ENCODE peak calls at places on chromosomes 4 and X, in nine cellular contexts. E is pancreas, G is GM23248, S is ecto neural progenitor cell, C is glutamatergic neuron, D is AG08396, F is ureter, U is SJSA1, N is EH. H is an unnamed sample.

GRCh38 chr4:74426101-74426500 is 18.8 kb upstream of the AREG start:
- DNase-seq in S (no peak), G (peak), U (peak), F (no peak), N (peak), C (no peak), D (no peak), E (no peak), H (peak)

GRCh38 chr4:144499777-144500176 is 146.2 kb upstream of the HHIP start:
- DNase-seq in U (no peak), F (no peak), E (no peak), D (no peak), G (no peak), N (no peak), C (no peak), S (no peak), H (no peak)

GRCh38 chr4:183960021-183960420 is 54.9 kb downstream of the STOX2 start:
- DNase-seq in D (peak), C (peak), E (peak), G (peak), N (peak), U (no peak), S (peak), F (peak), H (peak)

GRCh38 chrX:18146954-18147353 is 73.7 kb downstream of the BEND2 start:
- DNase-seq in D (no peak), F (no peak), U (no peak), E (no peak), N (peak), C (no peak), G (peak), S (no peak), H (peak)

GRCh38 chr4:3530663-3531254 is 1.5 kb downstream of the LRPAP1 start:
- DNase-seq in S (peak), C (no peak), E (no peak), D (no peak), F (no peak), U (no peak), N (no peak), G (no peak), H (no peak)

GRCh38 chr4:41619161-41619560 is 81.2 kb downstream of the LIMCH1 start:
- DNase-seq in D (no peak), C (no peak), F (no peak), S (no peak), E (no peak), U (no peak), N (no peak), G (no peak), H (no peak)

GRCh38 chrX:45807572-45808425 is 607.1 kb upstream of the DIPK2B start:
- DNase-seq in C (no peak), E (no peak), U (peak), N (peak), F (no peak), D (no peak), S (no peak), G (peak), H (peak)

GRCh38 chrX:153336128-153336894 is 2.4 kb downstream of the ZNF275 start:
- DNase-seq in N (no peak), U (no peak), C (no peak), D (no peak), E (no peak), G (peak), F (no peak), S (peak), H (no peak)

GRCh38 chr4:54230479-54231418 is 1.7 kb downstream of the PDGFRA start:
- DNase-seq in G (peak), S (peak), U (peak), C (peak), F (no peak), E (no peak), D (peak), N (peak), H (peak)

GRCh38 chrX:97295954-97296353 is 412.2 kb downstream of the RPA4 start:
- DNase-seq in F (no peak), C (no peak), S (no peak), U (no peak), E (no peak), D (no peak), N (no peak), G (no peak), H (no peak)

GRCh38 chrX:12949205-12949926 is 25.5 kb upstream of the TMSB4X start:
- DNase-seq in S (no peak), C (no peak), F (no peak), G (peak), N (peak), U (no peak), D (no peak), E (no peak), H (peak)

GRCh38 chr4:175560628-175561027 is 251.4 kb downstream of the GPM6A start:
- DNase-seq in D (no peak), N (peak), U (no peak), F (no peak), C (no peak), S (no peak), E (no peak), G (peak), H (peak)

GRCh38 chrX:21490341-21490740 is 116.1 kb downstream of the CNKSR2 start:
- DNase-seq in G (no peak), C (no peak), N (no peak), D (no peak), E (no peak), S (no peak), F (no peak), U (no peak), H (no peak)

GRCh38 chr4:57147335-57148060 is 37.3 kb upstream of the IGFBP7 start:
- DNase-seq in D (no peak), G (peak), C (no peak), U (no peak), E (no peak), F (no peak), S (no peak), N (peak), H (peak)

GRCh38 chr4:38266616-38267015 is 306.4 kb downstream of the PTTG2 start:
- DNase-seq in F (no peak), G (peak), N (peak), U (no peak), E (no peak), S (no peak), D (peak), C (no peak), H (peak)

GRCh38 chr4:102322736-102323135 is 22.5 kb downstream of the SLC39A8 start:
- DNase-seq in S (no peak), N (no peak), F (no peak), C (no peak), D (no peak), U (no peak), G (no peak), E (no peak), H (no peak)

GRCh38 chr4:185269286-185269685 is 59.9 kb downstream of the SNX25 start:
- DNase-seq in S (no peak), E (no peak), U (no peak), C (no peak), N (peak), D (no peak), G (no peak), F (no peak), H (no peak)

GRCh38 chrX:103656623-103657022 is 27.8 kb downstream of the TCEAL1 start:
- DNase-seq in E (no peak), G (peak), D (peak), U (peak), F (no peak), C (no peak), N (peak), S (no peak), H (peak)

GRCh38 chrX:9562851-9563250 is 98.0 kb downstream of the TBL1X start:
- DNase-seq in D (peak), S (no peak), U (peak), G (peak), F (no peak), N (peak), E (no peak), C (no peak), H (peak)

GRCh38 chrX:135596495-135596894 is 76.0 kb downstream of the INTS6L start:
- DNase-seq in E (no peak), D (peak), U (peak), N (peak), G (peak), S (peak), C (peak), F (no peak), H (peak)

GRCh38 chr4:38832624-38833528 is 23.7 kb downstream of the TLR6 start:
- DNase-seq in C (no peak), S (no peak), F (no peak), D (no peak), N (no peak), U (no peak), G (no peak), E (no peak), H (no peak)

GRCh38 chr4:73019462-73020047 is 50.0 kb downstream of the COX18 start:
- DNase-seq in N (peak), D (peak), E (no peak), U (no peak), S (no peak), F (no peak), G (peak), C (no peak), H (peak)

GRCh38 chr4:30912098-30912719 is 192.0 kb downstream of the PCDH7 start:
- DNase-seq in G (no peak), N (peak), U (no peak), D (no peak), S (no peak), E (no peak), F (no peak), C (no peak), H (no peak)

GRCh38 chr4:48038666-48039065 is 22.1 kb downstream of the NIPAL1 start:
- DNase-seq in F (no peak), S (no peak), E (no peak), U (no peak), G (no peak), N (no peak), D (no peak), C (no peak), H (no peak)

GRCh38 chr4:109378511-109378910 is 55.1 kb upstream of the SEC24B start:
- DNase-seq in E (no peak), D (no peak), G (no peak), F (no peak), S (no peak), U (no peak), C (no peak), N (no peak), H (no peak)

GRCh38 chrX:40504801-40505605 is 75.8 kb upstream of the ATP6AP2 start:
- DNase-seq in D (peak), E (no peak), N (peak), G (peak), U (peak), F (no peak), C (no peak), S (no peak), H (peak)

GRCh38 chr4:52249583-52249982 is 198.5 kb downstream of the SPATA18 start:
- DNase-seq in U (no peak), G (no peak), S (no peak), E (no peak), C (no peak), N (peak), F (no peak), D (no peak), H (no peak)

GRCh38 chr4:185744946-185745345 is 67.0 kb downstream of the SORBS2 start:
- DNase-seq in S (no peak), E (no peak), G (no peak), C (no peak), N (no peak), D (no peak), U (no peak), F (no peak), H (no peak)

GRCh38 chrX:13432376-13432775 is 112.5 kb upstream of the ATXN3L start:
- DNase-seq in G (peak), D (peak), U (no peak), E (peak), C (no peak), N (peak), S (no peak), F (peak), H (peak)

GRCh38 chrX:45852884-45853283 is 652.2 kb upstream of the DIPK2B start:
- DNase-seq in C (no peak), G (peak), U (no peak), S (no peak), F (no peak), D (peak), N (peak), E (no peak), H (peak)